ENCODE peak calls at places on chromosomes 3 and 15, in eight cellular contexts. A, J, W, C, P, N, U and B are unnamed samples.

GRCh38 chr15:40069178-40070165 is 30.5 kb upstream of the SRP14 start:
- DNase-seq in C (peak), N (no peak), A (peak), J (peak), P (peak), W (peak), U (peak), B (peak)

GRCh38 chr3:51975857-51976549 is 1.1 kb downstream of the ABHD14A start:
- DNase-seq in J (peak), U (peak), W (peak), C (peak), P (no peak), N (no peak), A (peak), B (no peak)

GRCh38 chr3:151538706-151539403 is 78.0 kb upstream of the IGSF10 start:
- DNase-seq in A (no peak), N (no peak), W (peak), U (peak), J (no peak), C (no peak), P (no peak), B (no peak)

GRCh38 chr3:53134631-53135232 is 4.5 kb upstream of the RFT1 start:
- DNase-seq in U (peak), A (no peak), C (no peak), P (peak), W (peak), J (peak), N (peak), B (peak)

GRCh38 chr3:24608701-24609387 is 114.2 kb upstream of the THRB start:
- DNase-seq in C (no peak), P (no peak), J (peak), W (no peak), N (no peak), A (no peak), U (no peak), B (no peak)

GRCh38 chr3:89434621-89435380 is 327.4 kb downstream of the EPHA3 start:
- DNase-seq in W (no peak), P (no peak), U (no peak), N (no peak), A (no peak), J (no peak), C (no peak), B (no peak)

GRCh38 chr3:183766745-183767606 is 58.4 kb downstream of the MAP6D1 start:
- DNase-seq in P (peak), J (peak), A (peak), N (peak), W (peak), U (peak), C (peak), B (peak)

GRCh38 chr3:177740270-177740669 is 543.0 kb upstream of the TBL1XR1 start:
- DNase-seq in A (no peak), P (no peak), U (no peak), J (no peak), N (no peak), W (no peak), C (no peak), B (no peak)

GRCh38 chr3:13740795-13741194 is 139.1 kb downstream of the WNT7A start:
- DNase-seq in U (no peak), A (no peak), C (no peak), J (no peak), W (no peak), N (no peak), P (no peak), B (no peak)

GRCh38 chr3:124691599-124691998 is 38.7 kb upstream of the UMPS start:
- DNase-seq in N (no peak), C (no peak), U (no peak), A (no peak), P (no peak), W (no peak), J (no peak), B (no peak)